ENCODE peak calls at places on chromosome X, in five cellular contexts. One of them, this sample, is unnamed.

GRCh38 chrX:153687121-153688039 is at the start of gene SLC6A8:
- DNase-seq in heart right ventricle: peak
- DNase-seq in activated CD8-positive, alpha-beta memory T cell treated with anti-CD3 and anti-CD28 coated beads for 1 hour: peak
- DNase-seq in NCI-H1417: peak
- DNase-seq in psoas muscle: peak
- DNase-seq in this sample: peak

GRCh38 chrX:153635788-153636668 is 11.0 kb upstream of the DUSP9 start:
- DNase-seq in heart right ventricle: no peak
- DNase-seq in activated CD8-positive, alpha-beta memory T cell treated with anti-CD3 and anti-CD28 coated beads for 1 hour: no peak
- DNase-seq in NCI-H1417: no peak
- DNase-seq in psoas muscle: no peak
- DNase-seq in this sample: no peak

GRCh38 chrX:49761481-49761880 is 65.7 kb upstream of the PAGE1 start:
- DNase-seq in heart right ventricle: no peak
- DNase-seq in activated CD8-positive, alpha-beta memory T cell treated with anti-CD3 and anti-CD28 coated beads for 1 hour: no peak
- DNase-seq in NCI-H1417: peak
- DNase-seq in psoas muscle: no peak
- DNase-seq in this sample: no peak

GRCh38 chrX:110667706-110668105 is 127.9 kb downstream of the CHRDL1 start:
- DNase-seq in heart right ventricle: no peak
- DNase-seq in activated CD8-positive, alpha-beta memory T cell treated with anti-CD3 and anti-CD28 coated beads for 1 hour: no peak
- DNase-seq in NCI-H1417: no peak
- DNase-seq in psoas muscle: no peak
- DNase-seq in this sample: no peak

GRCh38 chrX:136540226-136540625 is 8.2 kb downstream of the VGLL1 start:
- DNase-seq in heart right ventricle: no peak
- DNase-seq in activated CD8-positive, alpha-beta memory T cell treated with anti-CD3 and anti-CD28 coated beads for 1 hour: no peak
- DNase-seq in NCI-H1417: no peak
- DNase-seq in psoas muscle: no peak
- DNase-seq in this sample: no peak

GRCh38 chrX:137926090-137926489 is 360.2 kb downstream of the ZIC3 start:
- DNase-seq in heart right ventricle: no peak
- DNase-seq in activated CD8-positive, alpha-beta memory T cell treated with anti-CD3 and anti-CD28 coated beads for 1 hour: no peak
- DNase-seq in NCI-H1417: peak
- DNase-seq in psoas muscle: no peak
- DNase-seq in this sample: no peak

GRCh38 chrX:112818114-112819012 is 22.3 kb downstream of the AMOT start:
- DNase-seq in heart right ventricle: no peak
- DNase-seq in activated CD8-positive, alpha-beta memory T cell treated with anti-CD3 and anti-CD28 coated beads for 1 hour: no peak
- DNase-seq in NCI-H1417: peak
- DNase-seq in psoas muscle: no peak
- DNase-seq in this sample: peak

GRCh38 chrX:73832319-73832718 is 269.3 kb downstream of the CHIC1 start:
- DNase-seq in heart right ventricle: no peak
- DNase-seq in activated CD8-positive, alpha-beta memory T cell treated with anti-CD3 and anti-CD28 coated beads for 1 hour: no peak
- DNase-seq in NCI-H1417: no peak
- DNase-seq in psoas muscle: no peak
- DNase-seq in this sample: no peak

GRCh38 chrX:47475476-47475875 is 7.5 kb downstream of the ZNF41 start:
- DNase-seq in heart right ventricle: no peak
- DNase-seq in activated CD8-positive, alpha-beta memory T cell treated with anti-CD3 and anti-CD28 coated beads for 1 hour: no peak
- DNase-seq in NCI-H1417: no peak
- DNase-seq in psoas muscle: no peak
- DNase-seq in this sample: no peak

GRCh38 chrX:40152173-40152705 is 54.5 kb upstream of the BCOR start:
- DNase-seq in heart right ventricle: no peak
- DNase-seq in activated CD8-positive, alpha-beta memory T cell treated with anti-CD3 and anti-CD28 coated beads for 1 hour: no peak
- DNase-seq in NCI-H1417: peak
- DNase-seq in psoas muscle: peak
- DNase-seq in this sample: no peak

GRCh38 chrX:69374569-69374968 is 129.6 kb upstream of the NALF2 start:
- DNase-seq in heart right ventricle: peak
- DNase-seq in activated CD8-positive, alpha-beta memory T cell treated with anti-CD3 and anti-CD28 coated beads for 1 hour: no peak
- DNase-seq in NCI-H1417: no peak
- DNase-seq in psoas muscle: no peak
- DNase-seq in this sample: no peak

GRCh38 chrX:77493677-77494553 is 46.7 kb downstream of the FGF16 start:
- DNase-seq in heart right ventricle: no peak
- DNase-seq in activated CD8-positive, alpha-beta memory T cell treated with anti-CD3 and anti-CD28 coated beads for 1 hour: no peak
- DNase-seq in NCI-H1417: peak
- DNase-seq in psoas muscle: no peak
- DNase-seq in this sample: no peak

GRCh38 chrX:70030242-70030823 is 19.4 kb downstream of the AWAT2 start:
- DNase-seq in heart right ventricle: peak
- DNase-seq in activated CD8-positive, alpha-beta memory T cell treated with anti-CD3 and anti-CD28 coated beads for 1 hour: no peak
- DNase-seq in NCI-H1417: peak
- DNase-seq in psoas muscle: no peak
- DNase-seq in this sample: no peak

GRCh38 chrX:132821974-132822633 is 136.3 kb downstream of the HS6ST2 start:
- DNase-seq in heart right ventricle: no peak
- DNase-seq in activated CD8-positive, alpha-beta memory T cell treated with anti-CD3 and anti-CD28 coated beads for 1 hour: no peak
- DNase-seq in NCI-H1417: no peak
- DNase-seq in psoas muscle: no peak
- DNase-seq in this sample: no peak

GRCh38 chrX:49155243-49155899 is 7.2 kb upstream of the MAGIX start:
- DNase-seq in heart right ventricle: peak
- DNase-seq in activated CD8-positive, alpha-beta memory T cell treated with anti-CD3 and anti-CD28 coated beads for 1 hour: no peak
- DNase-seq in NCI-H1417: peak
- DNase-seq in psoas muscle: no peak
- DNase-seq in this sample: no peak

GRCh38 chrX:81377329-81377728 is 175.4 kb downstream of the SH3BGRL start:
- DNase-seq in heart right ventricle: no peak
- DNase-seq in activated CD8-positive, alpha-beta memory T cell treated with anti-CD3 and anti-CD28 coated beads for 1 hour: no peak
- DNase-seq in NCI-H1417: peak
- DNase-seq in psoas muscle: no peak
- DNase-seq in this sample: no peak

GRCh38 chrX:129655547-129656248 is 942 bp upstream of the APLN start:
- DNase-seq in heart right ventricle: no peak
- DNase-seq in activated CD8-positive, alpha-beta memory T cell treated with anti-CD3 and anti-CD28 coated beads for 1 hour: no peak
- DNase-seq in NCI-H1417: peak
- DNase-seq in psoas muscle: no peak
- DNase-seq in this sample: no peak

GRCh38 chrX:67724359-67725110 is 180.7 kb downstream of the AR start:
- DNase-seq in heart right ventricle: no peak
- DNase-seq in activated CD8-positive, alpha-beta memory T cell treated with anti-CD3 and anti-CD28 coated beads for 1 hour: no peak
- DNase-seq in NCI-H1417: no peak
- DNase-seq in psoas muscle: no peak
- DNase-seq in this sample: no peak

GRCh38 chrX:12080265-12080664 is 58.0 kb upstream of the FRMPD4 start:
- DNase-seq in heart right ventricle: no peak
- DNase-seq in activated CD8-positive, alpha-beta memory T cell treated with anti-CD3 and anti-CD28 coated beads for 1 hour: no peak
- DNase-seq in NCI-H1417: peak
- DNase-seq in psoas muscle: no peak
- DNase-seq in this sample: no peak

GRCh38 chrX:10103023-10103422 is 53.8 kb upstream of the CLCN4 start:
- DNase-seq in heart right ventricle: no peak
- DNase-seq in activated CD8-positive, alpha-beta memory T cell treated with anti-CD3 and anti-CD28 coated beads for 1 hour: no peak
- DNase-seq in NCI-H1417: no peak
- DNase-seq in psoas muscle: no peak
- DNase-seq in this sample: no peak

GRCh38 chrX:27915617-27916016 is 65.6 kb downstream of the DCAF8L1 start:
- DNase-seq in heart right ventricle: no peak
- DNase-seq in activated CD8-positive, alpha-beta memory T cell treated with anti-CD3 and anti-CD28 coated beads for 1 hour: no peak
- DNase-seq in NCI-H1417: no peak
- DNase-seq in psoas muscle: no peak
- DNase-seq in this sample: no peak

This sample was measured in left ventricle myocardium inferior.